ENCODE peak calls at places on chromosomes 16 and 17, in four cellular contexts. A is RPMI7951; V is stimulated activated CD8-positive, alpha-beta memory T cell treated with anti-CD3 and anti-CD28 coated beads, Interleukin-7, amount 100 ng/mL, for 48 hours; M is right lobe of liver. L is an unnamed sample.

GRCh38 chr17:74971842-74972106 is 785 bp downstream of the HID1 start:
- DNase-seq in A (no peak), V (no peak), M (no peak), L (no peak)

GRCh38 chr16:50267651-50268050 is 1.3 kb downstream of the ADCY7 start:
- DNase-seq in A (no peak), V (no peak), M (no peak), L (no peak)

GRCh38 chr17:40450175-40450574 is 6.9 kb downstream of the IGFBP4 start:
- DNase-seq in A (peak), V (no peak), M (peak), L (no peak)

GRCh38 chr16:22970191-22970845 is 156.4 kb downstream of the HS3ST2 start:
- DNase-seq in A (no peak), V (no peak), M (no peak), L (no peak)

GRCh38 chr17:4599505-4600281 is 15.4 kb downstream of the SMTNL2 start:
- DNase-seq in A (no peak), V (no peak), M (no peak), L (peak)

GRCh38 chr16:57689772-57690558 is 4.6 kb upstream of the DRC7 start:
- DNase-seq in A (no peak), V (peak), M (peak), L (no peak)

GRCh38 chr16:87723224-87723619 is 42.6 kb downstream of the KLHDC4 start:
- DNase-seq in A (peak), V (no peak), M (no peak), L (peak)

GRCh38 chr17:27747462-27748359 is 52.6 kb downstream of the NOS2 start:
- DNase-seq in A (no peak), V (no peak), M (no peak), L (no peak)

GRCh38 chr17:9208381-9208780 is 187.1 kb downstream of the NTN1 start:
- DNase-seq in A (no peak), V (no peak), M (no peak), L (no peak)

GRCh38 chr17:2883544-2884203 is 87.4 kb downstream of the RAP1GAP2 start:
- DNase-seq in A (peak), V (no peak), M (no peak), L (peak)

GRCh38 chr16:75385507-75386152 is 47.7 kb downstream of the CFDP1 start:
- DNase-seq in A (peak), V (no peak), M (no peak), L (peak)

GRCh38 chr17:5282639-5283217 is 644 bp downstream of the RABEP1 start:
- DNase-seq in A (no peak), V (peak), M (peak), L (no peak)

GRCh38 chr16:55367796-55368195 is 43.8 kb downstream of the IRX6 start:
- DNase-seq in A (no peak), V (no peak), M (no peak), L (no peak)

GRCh38 chr17:30997842-30998241 is 27.0 kb downstream of the RNF135 start:
- DNase-seq in A (no peak), V (no peak), M (no peak), L (no peak)

GRCh38 chr16:86095131-86095752 is 196.3 kb downstream of the IRF8 start:
- DNase-seq in A (no peak), V (no peak), M (no peak), L (no peak)

GRCh38 chr17:69473801-69474170 is 59.3 kb downstream of the MAP2K6 start:
- DNase-seq in A (peak), V (no peak), M (no peak), L (no peak)

GRCh38 chr17:57855391-57856035 is 5.7 kb upstream of the MRPS23 start:
- DNase-seq in A (no peak), V (no peak), M (peak), L (no peak)

L was measured in A172.